ENCODE peak calls at places on chromosomes 1 and 21, in five cellular contexts. F is GM23248, M is fibroblast of pulmonary artery, D is HTR-8/SVneo, I is iPS DF 6.9. L is an unnamed sample.

GRCh38 chr1:158045639-158046038 is 52.2 kb downstream of the KIRREL1 start:
- DNase-seq in F (peak), M (peak), D (no peak), I (no peak), L (no peak)

GRCh38 chr1:166017395-166017794 is 149.4 kb downstream of the FAM78B start:
- DNase-seq in F (no peak), M (no peak), D (no peak), I (peak), L (no peak)

GRCh38 chr1:37498872-37499617 is 15.5 kb downstream of the MEAF6 start:
- DNase-seq in F (peak), M (peak), D (no peak), I (no peak), L (no peak)

GRCh38 chr1:193625255-193625654 is 438.8 kb upstream of the B3GALT2 start:
- DNase-seq in F (peak), M (no peak), D (no peak), I (no peak), L (no peak)

GRCh38 chr1:214808845-214809460 is 206.0 kb downstream of the CENPF start:
- DNase-seq in F (peak), M (peak), D (peak), I (no peak), L (peak)

GRCh38 chr1:41878495-41878894 is 40.2 kb downstream of the HIVEP3 start:
- DNase-seq in F (no peak), M (no peak), D (no peak), I (no peak), L (no peak)

GRCh38 chr1:22665752-22666151 is 12.7 kb downstream of the C1QB start:
- DNase-seq in F (peak), M (peak), D (peak), I (peak), L (no peak)

GRCh38 chr1:109821831-109822745 is 58.4 kb upstream of the EPS8L3 start:
- DNase-seq in F (peak), M (peak), D (no peak), I (no peak), L (no peak)

GRCh38 chr1:231376101-231376500 is 38.0 kb downstream of the SPRTN start:
- DNase-seq in F (peak), M (no peak), D (no peak), I (no peak), L (no peak)

GRCh38 chr1:59125154-59125553 is 171.7 kb upstream of the FGGY start:
- DNase-seq in F (no peak), M (no peak), D (no peak), I (no peak), L (no peak)

GRCh38 chr21:45074818-45075605 is 632 bp downstream of the ADARB1 start:
- DNase-seq in F (peak), M (peak), D (no peak), I (no peak), L (peak)

GRCh38 chr1:205700865-205701401 is 20.6 kb upstream of the SLC45A3 start:
- DNase-seq in F (peak), M (peak), D (no peak), I (no peak), L (no peak)

GRCh38 chr21:38306833-38307232 is 50.0 kb downstream of the KCNJ15 start:
- DNase-seq in F (peak), M (peak), D (no peak), I (no peak), L (no peak)

GRCh38 chr1:22920734-22921451 is 51.8 kb downstream of the LACTBL1 start:
- DNase-seq in F (no peak), M (no peak), D (no peak), I (no peak), L (no peak)

GRCh38 chr21:42010507-42011493 is 640 bp upstream of the ZBTB21 start:
- DNase-seq in F (peak), M (no peak), D (peak), I (no peak), L (peak)

GRCh38 chr1:31959941-31960340 is 21.8 kb upstream of the PTP4A2 start:
- DNase-seq in F (no peak), M (no peak), D (no peak), I (no peak), L (no peak)

GRCh38 chr1:32702599-32703478 is at the start of gene SYNC:
- DNase-seq in F (peak), M (peak), D (peak), I (no peak), L (no peak)

GRCh38 chr1:76037314-76037713 is 37.2 kb upstream of the ST6GALNAC3 start:
- DNase-seq in F (no peak), M (no peak), D (no peak), I (no peak), L (no peak)

GRCh38 chr1:201515895-201516294 is 9.0 kb upstream of the CSRP1 start:
- DNase-seq in F (peak), M (no peak), D (no peak), I (no peak), L (no peak)

L was measured in NCI-H748 treated with DMSO at 0.1 percent for 48 hours.